ENCODE peak calls at places on chromosomes 1 and 21, in eight cellular contexts. F, T, D, L, Y, I, N and H are unnamed samples.

GRCh38 chr1:2322065-2322571 is 69.2 kb downstream of the MORN1 start:
- DNase-seq in F (no peak), T (no peak), D (peak), L (peak), Y (no peak), I (no peak), N (peak), H (peak)

GRCh38 chr1:208149776-208150514 is 94.2 kb downstream of the PLXNA2 start:
- DNase-seq in F (no peak), T (no peak), D (no peak), L (peak), Y (peak), I (no peak), N (peak), H (no peak)

GRCh38 chr1:206808615-206809014 is 36.3 kb upstream of the IL10 start:
- DNase-seq in F (no peak), T (no peak), D (peak), L (peak), Y (no peak), I (peak), N (no peak), H (no peak)

GRCh38 chr1:109535971-109536491 is 3.6 kb upstream of the GPR61 start:
- DNase-seq in F (no peak), T (no peak), D (no peak), L (no peak), Y (peak), I (no peak), N (peak), H (no peak)

GRCh38 chr1:10615336-10615735 is 140.6 kb downstream of the PEX14 start:
- DNase-seq in F (no peak), T (no peak), D (no peak), L (no peak), Y (peak), I (no peak), N (no peak), H (no peak)

GRCh38 chr1:184385863-184386262 is 966 bp upstream of the C1orf21 start:
- DNase-seq in F (no peak), T (no peak), D (no peak), L (no peak), Y (no peak), I (no peak), N (no peak), H (no peak)

GRCh38 chr1:91700771-91701493 is 185.0 kb downstream of the TGFBR3 start:
- DNase-seq in F (no peak), T (no peak), D (peak), L (peak), Y (no peak), I (no peak), N (no peak), H (no peak)

GRCh38 chr1:226884116-226884515 is 13.7 kb downstream of the PSEN2 start:
- DNase-seq in F (no peak), T (no peak), D (no peak), L (no peak), Y (no peak), I (no peak), N (no peak), H (peak)

GRCh38 chr1:226181996-226182714 is 4.4 kb downstream of the ACBD3 start:
- DNase-seq in F (peak), T (no peak), D (peak), L (peak), Y (no peak), I (peak), N (peak), H (peak)

GRCh38 chr1:230739564-230739963 is 7.6 kb upstream of the CAPN9 start:
- DNase-seq in F (no peak), T (no peak), D (no peak), L (no peak), Y (no peak), I (no peak), N (no peak), H (no peak)

GRCh38 chr1:219292341-219292740 is 118.7 kb downstream of the LYPLAL1 start:
- DNase-seq in F (no peak), T (no peak), D (no peak), L (no peak), Y (no peak), I (no peak), N (no peak), H (no peak)

GRCh38 chr1:53410100-53410541 is 49.1 kb upstream of the DMRTB1 start:
- DNase-seq in F (no peak), T (no peak), D (no peak), L (no peak), Y (no peak), I (peak), N (no peak), H (no peak)

GRCh38 chr1:58754056-58754613 is 29.7 kb downstream of the JUN start:
- DNase-seq in F (no peak), T (no peak), D (no peak), L (no peak), Y (no peak), I (no peak), N (no peak), H (no peak)

GRCh38 chr1:198175418-198176170 is 18.8 kb downstream of the NEK7 start:
- DNase-seq in F (no peak), T (no peak), D (peak), L (peak), Y (no peak), I (no peak), N (no peak), H (no peak)

GRCh38 chr21:34819357-34819999 is 150.7 kb downstream of the CLIC6 start:
- DNase-seq in F (no peak), T (no peak), D (no peak), L (no peak), Y (no peak), I (no peak), N (no peak), H (no peak)

GRCh38 chr21:31750843-31751242 is 18.9 kb upstream of the SCAF4 start:
- DNase-seq in F (no peak), T (no peak), D (peak), L (peak), Y (no peak), I (no peak), N (no peak), H (no peak)

GRCh38 chr1:1842360-1843146 is 48.3 kb downstream of the GNB1 start:
- DNase-seq in F (no peak), T (no peak), D (no peak), L (no peak), Y (no peak), I (peak), N (no peak), H (no peak)

GRCh38 chr1:2344121-2344681 is 47.2 kb downstream of the MORN1 start:
- DNase-seq in F (no peak), T (peak), D (no peak), L (no peak), Y (no peak), I (no peak), N (no peak), H (no peak)

GRCh38 chr1:46523556-46524443 is 27.6 kb downstream of the KNCN start:
- DNase-seq in F (no peak), T (no peak), D (no peak), L (no peak), Y (no peak), I (no peak), N (no peak), H (no peak)

GRCh38 chr1:113226118-113226517 is 153.1 kb downstream of the LRIG2 start:
- DNase-seq in F (no peak), T (no peak), D (no peak), L (peak), Y (peak), I (no peak), N (no peak), H (no peak)

GRCh38 chr1:224211262-224211962 is 28.4 kb downstream of the DEGS1 start:
- DNase-seq in F (peak), T (no peak), D (peak), L (peak), Y (no peak), I (no peak), N (no peak), H (no peak)

GRCh38 chr1:233376711-233377110 is 49.2 kb downstream of the MAP3K21 start:
- DNase-seq in F (no peak), T (no peak), D (no peak), L (no peak), Y (no peak), I (no peak), N (no peak), H (no peak)

GRCh38 chr21:33412832-33413519 is 9.8 kb downstream of the IFNGR2 start:
- DNase-seq in F (no peak), T (no peak), D (no peak), L (no peak), Y (no peak), I (peak), N (no peak), H (no peak)

GRCh38 chr1:112904071-112904830 is 51.7 kb downstream of the SLC16A1 start:
- DNase-seq in F (no peak), T (peak), D (peak), L (peak), Y (no peak), I (no peak), N (no peak), H (no peak)

GRCh38 chr1:78171736-78172590 is 126.2 kb downstream of the GIPC2 start:
- DNase-seq in F (no peak), T (no peak), D (peak), L (peak), Y (no peak), I (no peak), N (no peak), H (no peak)

GRCh38 chr1:244988521-244988920 is 124.2 kb upstream of the HNRNPU start:
- DNase-seq in F (no peak), T (no peak), D (no peak), L (no peak), Y (no peak), I (no peak), N (no peak), H (no peak)

GRCh38 chr1:76066390-76066789 is 8.2 kb upstream of the ST6GALNAC3 start:
- DNase-seq in F (no peak), T (no peak), D (peak), L (no peak), Y (no peak), I (no peak), N (no peak), H (no peak)

GRCh38 chr1:85579619-85580018 is 942 bp upstream of the CCN1 start:
- DNase-seq in F (no peak), T (no peak), D (peak), L (peak), Y (no peak), I (no peak), N (peak), H (no peak)

GRCh38 chr1:229675396-229675795 is 49.3 kb downstream of the URB2 start:
- DNase-seq in F (no peak), T (no peak), D (no peak), L (no peak), Y (no peak), I (no peak), N (no peak), H (no peak)

GRCh38 chr1:28516518-28516956 is 10.7 kb downstream of the RCC1 start:
- DNase-seq in F (no peak), T (no peak), D (no peak), L (no peak), Y (no peak), I (no peak), N (no peak), H (no peak)

GRCh38 chr1:224541901-224542610 is 74.1 kb upstream of the CNIH3 start:
- DNase-seq in F (no peak), T (no peak), D (peak), L (peak), Y (no peak), I (no peak), N (no peak), H (no peak)

GRCh38 chr1:235865565-235866206 is 1.0 kb downstream of the LYST start:
- DNase-seq in F (no peak), T (no peak), D (peak), L (peak), Y (no peak), I (no peak), N (no peak), H (no peak)

GRCh38 chr1:213041443-213041842 is 9.6 kb upstream of the RPS6KC1 start:
- DNase-seq in F (no peak), T (no peak), D (peak), L (peak), Y (no peak), I (no peak), N (no peak), H (no peak)

GRCh38 chr1:58288624-58289142 is 257.8 kb downstream of the OMA1 start:
- DNase-seq in F (no peak), T (no peak), D (no peak), L (no peak), Y (no peak), I (no peak), N (no peak), H (no peak)

GRCh38 chr1:58909162-58909560 is 125.3 kb upstream of the JUN start:
- DNase-seq in F (no peak), T (no peak), D (peak), L (peak), Y (no peak), I (no peak), N (no peak), H (no peak)

GRCh38 chr1:49765034-49765433 is 258.7 kb downstream of the AGBL4 start:
- DNase-seq in F (no peak), T (peak), D (no peak), L (no peak), Y (no peak), I (no peak), N (no peak), H (no peak)

GRCh38 chr1:59570524-59570923 is 244.2 kb upstream of the HOOK1 start:
- DNase-seq in F (no peak), T (no peak), D (no peak), L (peak), Y (peak), I (peak), N (no peak), H (no peak)

GRCh38 chr1:200535605-200536004 is 84.9 kb downstream of the KIF14 start:
- DNase-seq in F (no peak), T (no peak), D (no peak), L (no peak), Y (no peak), I (no peak), N (no peak), H (no peak)
- TF ChIP-seq CTCF in F (no peak), T (peak), D (peak), L (no peak), Y (no peak), I (no peak), N (no peak), H (no peak)

DNA sequence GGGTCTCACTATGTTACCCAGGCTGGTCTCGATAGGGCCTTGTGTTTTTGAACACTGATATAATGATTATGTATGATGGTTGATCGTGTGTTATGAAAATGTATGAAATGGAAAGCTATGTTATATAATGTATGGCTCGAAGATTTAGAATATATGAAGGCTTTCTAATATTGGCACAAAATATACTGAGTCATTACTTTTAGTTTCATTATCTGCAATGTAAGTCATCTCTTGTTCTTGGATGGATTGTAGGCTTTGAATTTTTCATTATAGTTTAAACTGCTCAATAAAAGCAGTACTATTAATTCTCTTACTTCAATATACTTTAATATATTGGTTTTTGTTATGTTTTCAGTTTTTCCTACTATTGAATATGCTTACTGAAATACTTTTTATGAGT is 10.1 kb downstream of the FMN2 start:
- DNase-seq in F (no peak), T (no peak), D (no peak), L (no peak), Y (no peak), I (no peak), N (no peak), H (no peak)
- H3K4me3 ChIP-seq in F (no peak), T (no peak), D (no peak), L (no peak), Y (no peak), I (no peak), N (no peak), H (no peak)

GRCh38 chr1:215181518-215181917 is 99.0 kb downstream of the KCNK2 start:
- DNase-seq in F (no peak), T (no peak), D (no peak), L (peak), Y (no peak), I (no peak), N (no peak), H (no peak)
- TF ChIP-seq CTCF in F (no peak), T (no peak), D (no peak), L (no peak), Y (no peak), I (no peak), N (no peak), H (no peak)

DNA sequence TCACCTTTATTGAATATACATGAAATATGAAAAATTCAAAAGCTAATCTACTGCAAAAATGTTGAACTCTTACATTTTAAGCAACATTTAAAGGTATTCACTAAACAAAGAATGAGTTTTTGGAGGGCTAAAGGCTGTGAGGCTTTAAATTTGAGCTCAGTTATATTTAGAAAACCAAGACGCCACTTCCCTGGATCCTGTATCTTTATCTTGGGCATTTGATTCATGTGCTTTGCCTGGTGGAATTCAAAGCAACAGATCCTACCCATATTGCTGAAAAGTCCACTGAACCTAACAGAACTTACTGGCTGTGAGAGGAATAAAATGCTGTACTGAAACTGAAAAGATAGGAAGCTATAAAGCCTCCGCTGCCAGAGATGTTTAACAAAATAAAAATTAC is 14.3 kb downstream of the FOXJ3 start:
- DNase-seq in F (no peak), T (no peak), D (no peak), L (no peak), Y (no peak), I (no peak), N (no peak), H (no peak)
- H3K4me3 ChIP-seq in F (no peak), T (no peak), D (no peak), L (no peak), Y (no peak), I (no peak), N (peak), H (no peak)

GRCh38 chr1:154405762-154406571 is 824 bp downstream of the IL6R start:
- DNase-seq in F (peak), T (no peak), D (peak), L (peak), Y (peak), I (peak), N (peak), H (peak)
- TF ChIP-seq CTCF in F (peak), T (no peak), D (peak), L (peak), Y (peak), I (no peak), N (peak), H (peak)

GRCh38 chr1:27353166-27353565 is 11.3 kb downstream of the SYTL1 start:
- DNase-seq in F (no peak), T (no peak), D (no peak), L (no peak), Y (no peak), I (no peak), N (peak), H (no peak)

GRCh38 chr1:27349784-27350672 is 8.2 kb downstream of the SYTL1 start:
- DNase-seq in F (no peak), T (no peak), D (peak), L (peak), Y (peak), I (no peak), N (peak), H (no peak)

GRCh38 chr1:27350673-27351540 is 9.1 kb downstream of the SYTL1 start:
- DNase-seq in F (no peak), T (no peak), D (no peak), L (peak), Y (no peak), I (no peak), N (peak), H (no peak)

GRCh38 chr1:27353629-27354028 is 11.8 kb downstream of the SYTL1 start:
- DNase-seq in F (no peak), T (no peak), D (no peak), L (no peak), Y (no peak), I (no peak), N (no peak), H (no peak)

GRCh38 chr1:27351541-27352107 is 9.8 kb downstream of the SYTL1 start:
- DNase-seq in F (no peak), T (no peak), D (no peak), L (no peak), Y (no peak), I (no peak), N (no peak), H (no peak)
- H3K4me3 ChIP-seq in F (no peak), T (no peak), D (no peak), L (no peak), Y (no peak), I (no peak), N (peak), H (peak)

GRCh38 chr1:5399771-5400170 is 592.5 kb downstream of the NPHP4 start:
- DNase-seq in F (no peak), T (no peak), D (no peak), L (no peak), Y (no peak), I (no peak), N (no peak), H (no peak)

GRCh38 chr1:5404412-5405203 is 587.6 kb downstream of the NPHP4 start:
- DNase-seq in F (no peak), T (no peak), D (no peak), L (no peak), Y (no peak), I (no peak), N (no peak), H (no peak)

GRCh38 chr1:5405263-5405662 is 587.0 kb downstream of the NPHP4 start:
- DNase-seq in F (no peak), T (no peak), D (no peak), L (no peak), Y (no peak), I (no peak), N (no peak), H (no peak)

GRCh38 chr1:5402618-5403017 is 589.6 kb downstream of the NPHP4 start:
- DNase-seq in F (no peak), T (peak), D (no peak), L (no peak), Y (no peak), I (no peak), N (no peak), H (no peak)

GRCh38 chr1:5403935-5404334 is 588.3 kb downstream of the NPHP4 start:
- DNase-seq in F (no peak), T (no peak), D (no peak), L (no peak), Y (no peak), I (no peak), N (no peak), H (no peak)
- TF ChIP-seq CTCF in F (no peak), T (no peak), D (no peak), L (no peak), Y (no peak), I (no peak), N (no peak), H (no peak)

DNA sequence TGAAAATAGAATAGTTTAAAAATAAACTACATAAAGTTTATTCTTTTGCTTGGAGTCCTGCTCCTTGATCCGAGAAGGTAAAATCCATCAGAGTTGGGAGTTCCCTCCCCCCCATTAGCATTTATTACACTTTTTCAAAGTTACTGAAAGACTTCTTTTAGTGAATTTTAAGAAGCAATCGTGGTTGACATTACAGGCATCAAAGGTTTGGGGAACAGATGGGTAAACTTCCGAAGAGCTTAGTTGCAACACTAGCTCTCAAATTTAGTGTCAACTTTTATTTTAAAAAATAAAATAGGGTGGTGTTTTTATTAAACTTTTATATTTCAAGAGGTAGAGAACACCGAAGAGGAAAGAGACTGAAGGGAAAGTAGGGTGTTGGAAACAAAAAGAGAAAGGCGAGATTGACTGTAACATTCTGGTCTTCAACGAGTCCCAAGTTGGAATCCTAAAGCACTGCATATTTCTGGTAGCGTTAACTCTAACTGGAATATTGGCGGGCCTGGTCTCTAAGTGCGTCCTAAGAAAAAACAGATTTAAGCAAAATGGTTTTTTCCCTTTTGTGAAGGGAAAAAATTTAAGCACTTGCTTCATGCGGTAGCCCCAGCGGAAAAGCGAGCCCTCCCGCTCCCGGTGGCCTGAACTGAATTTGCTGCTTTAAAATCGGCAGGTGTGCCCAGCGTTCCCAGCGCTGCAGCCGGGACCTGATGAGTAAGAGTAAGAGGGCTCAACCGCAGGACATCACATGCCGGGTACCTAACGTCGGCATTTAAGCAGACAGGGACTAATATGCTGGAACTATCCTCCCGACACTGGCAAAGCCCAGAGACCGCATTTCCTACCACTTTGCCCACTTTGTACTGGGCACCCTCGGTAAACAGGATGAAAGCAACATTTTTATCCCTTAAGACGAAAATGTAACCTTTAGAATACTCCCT is 30.6 kb upstream of the NFIA start:
- DNase-seq in F (no peak), T (no peak), D (no peak), L (no peak), Y (no peak), I (no peak), N (peak), H (peak)
- H3K4me3 ChIP-seq in F (no peak), T (peak), D (no peak), L (no peak), Y (peak), I (peak), N (peak), H (peak)